ENCODE peak calls at places on chromosome 1, in nine cellular contexts. Z, L, G, Q, O, Y, B, N and D are unnamed samples.

GRCh38 chr1:206723500-206724472 is 39.1 kb downstream of the MAPKAPK2 start:
- DNase-seq in G (no peak), Q (peak; percentile 53), N (peak; percentile 79), Y (no peak), O (no peak), B (peak; percentile 70), L (no peak), Z (no peak), D (no peak)

GRCh38 chr1:20152599-20152930 is 13.4 kb downstream of the PLA2G2F start:
- DNase-seq in O (no peak), Y (no peak), L (no peak), Z (no peak), Q (no peak), N (no peak), B (no peak), G (no peak), D (no peak)

GRCh38 chr1:40530735-40531380 is 579 bp upstream of the ZNF684 start:
- DNase-seq in B (no peak), N (no peak), L (no peak), Q (no peak), Z (no peak), O (no peak), Y (no peak), G (no peak), D (no peak)

GRCh38 chr1:201074018-201074417 is 38.2 kb downstream of the CACNA1S start:
- DNase-seq in L (no peak), Y (no peak), G (no peak), Z (no peak), N (no peak), Q (no peak), B (no peak), O (no peak), D (no peak)

GRCh38 chr1:31955917-31956736 is 18.0 kb upstream of the PTP4A2 start:
- DNase-seq in N (peak; percentile 93), L (peak; percentile 70), G (no peak), B (peak; percentile 64), Q (peak; percentile 89), O (peak; percentile 81), Z (peak; percentile 78), Y (peak; percentile 70), D (peak; percentile 83)

GRCh38 chr1:159937014-159937750 is 8.2 kb downstream of the IGSF9 start:
- DNase-seq in Z (peak; percentile 85), N (no peak), L (no peak), B (no peak), O (peak; percentile 41), Q (no peak), G (no peak), Y (no peak), D (no peak)

GRCh38 chr1:180586671-180587155 is 27.9 kb downstream of the OVAAL start:
- DNase-seq in Q (no peak), G (no peak), Z (peak; percentile 40), B (peak; percentile 84), O (no peak), N (no peak), Y (no peak), L (peak; percentile 85), D (no peak)

GRCh38 chr1:84386716-84387479 is 11.4 kb upstream of the DNASE2B start:
- DNase-seq in L (no peak), O (no peak), G (no peak), N (no peak), Z (no peak), B (no peak), Q (no peak), Y (no peak), D (no peak)

GRCh38 chr1:97160796-97161195 is 439.2 kb downstream of the PTBP2 start:
- DNase-seq in G (no peak), Z (no peak), B (no peak), N (no peak), Y (no peak), L (no peak), Q (no peak), O (no peak), D (no peak)

GRCh38 chr1:50421768-50422674 is 1.2 kb downstream of the DMRTA2 start:
- DNase-seq in Q (no peak), G (no peak), B (no peak), O (no peak), L (no peak), Y (no peak), Z (no peak), N (no peak), D (no peak)

GRCh38 chr1:47431534-47431933 is 6.3 kb upstream of the FOXD2 start:
- DNase-seq in O (no peak), Y (no peak), Q (no peak), B (no peak), L (no peak), Z (no peak), G (no peak), N (no peak), D (no peak)

GRCh38 chr1:33687000-33687399 is 176.9 kb upstream of the HMGB4 start:
- DNase-seq in Z (no peak), N (no peak), Q (no peak), Y (no peak), O (no peak), G (no peak), L (no peak), B (no peak), D (no peak)

GRCh38 chr1:41822865-41823264 is 95.9 kb downstream of the HIVEP3 start:
- DNase-seq in N (no peak), Q (no peak), Y (no peak), L (no peak), O (no peak), Z (peak; percentile 64), B (no peak), G (no peak), D (no peak)

GRCh38 chr1:152162826-152163463 is 3.9 kb upstream of the RPTN start:
- DNase-seq in B (no peak), Q (no peak), L (peak; percentile 28), N (no peak), Z (no peak), G (no peak), O (no peak), Y (no peak), D (no peak)

GRCh38 chr1:51192213-51192843 is 43.7 kb upstream of the RNF11 start:
- DNase-seq in B (peak; percentile 60), Q (peak; percentile 68), G (peak; percentile 67), Z (peak; percentile 88), Y (peak; percentile 4), N (peak; percentile 80), O (peak; percentile 59), L (peak; percentile 34), D (peak; percentile 67)

GRCh38 chr1:24222008-24222407 is 34.9 kb upstream of the IFNLR1 start:
- DNase-seq in L (no peak), Q (no peak), Z (no peak), N (no peak), B (no peak), O (no peak), G (no peak), Y (no peak), D (no peak)

GRCh38 chr1:207959141-207959825 is 48.4 kb upstream of the CD34 start:
- DNase-seq in N (peak; percentile 94), B (peak; percentile 61), Y (no peak), Z (peak; percentile 59), G (peak; percentile 30), O (no peak), Q (peak; percentile 85), L (no peak), D (peak; percentile 91)

DNA sequence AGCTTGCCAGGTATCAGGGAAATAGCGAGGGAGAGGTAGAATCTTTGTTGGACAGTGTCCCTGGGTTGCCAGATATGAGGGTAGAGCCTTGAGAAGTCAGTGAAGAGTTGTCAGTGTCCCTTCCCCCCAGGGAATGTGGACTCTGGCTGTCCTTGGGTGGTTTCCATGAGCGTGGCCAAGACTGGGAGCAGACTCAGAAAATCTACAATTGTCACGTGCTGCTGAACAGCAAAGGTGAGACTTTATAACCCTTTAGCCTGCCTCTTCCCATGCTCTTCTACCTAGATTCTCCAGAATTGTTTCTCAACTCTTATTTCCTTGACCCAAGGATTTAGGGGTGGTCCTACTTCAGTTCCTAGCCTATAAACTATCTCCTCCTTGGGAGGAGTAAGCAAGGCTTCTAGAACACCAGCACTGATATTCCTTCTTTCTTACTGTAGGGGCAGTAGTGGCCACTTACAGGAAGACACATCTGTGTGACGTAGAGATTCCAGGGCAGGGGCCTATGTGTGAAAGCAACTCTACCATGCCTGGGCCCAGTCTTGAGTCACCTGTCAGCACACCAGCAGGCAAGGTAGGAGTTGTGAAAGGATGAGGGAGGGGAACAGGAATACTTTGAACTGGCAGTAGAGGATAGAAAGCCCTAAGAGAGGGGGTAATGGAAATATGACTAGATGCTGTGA is 1.6 kb downstream of the NIT1 start:
- DNase-seq in B (peak; percentile 72), O (no peak), N (peak; percentile 73), Q (no peak), G (no peak), Y (peak; percentile 35), Z (peak; percentile 47), L (no peak), D (no peak)
- H3K36me3 ChIP-seq in B (peaks cover 21% of the 10 kb centered on the region), O (no peaks in the 10 kb centered on the region), N (peaks cover 45% of the 10 kb centered on the region), Q (peaks cover 50% of the 10 kb centered on the region), G (peaks cover 46% of the 10 kb centered on the region), Y (peaks cover 41% of the 10 kb centered on the region), Z (peaks cover 11% of the 10 kb centered on the region), L (peaks cover 19% of the 10 kb centered on the region), D (peaks cover 23% of the 10 kb centered on the region)

GRCh38 chr1:215488850-215489249 is 78.3 kb upstream of the KCTD3 start:
- DNase-seq in Y (no peak), O (no peak), G (no peak), Q (no peak), N (no peak), L (no peak), B (no peak), Z (no peak), D (no peak)
- H3K4me1 ChIP-seq in Y (no peaks in the 10 kb centered on the region), O (no peaks in the 10 kb centered on the region), G (peaks cover 3% of the 10 kb centered on the region), Q (no peaks in the 10 kb centered on the region), N (no peaks in the 10 kb centered on the region), L (no peaks in the 10 kb centered on the region), B (no peaks in the 10 kb centered on the region), Z (no peaks in the 10 kb centered on the region), D (no peaks in the 10 kb centered on the region)

DNA sequence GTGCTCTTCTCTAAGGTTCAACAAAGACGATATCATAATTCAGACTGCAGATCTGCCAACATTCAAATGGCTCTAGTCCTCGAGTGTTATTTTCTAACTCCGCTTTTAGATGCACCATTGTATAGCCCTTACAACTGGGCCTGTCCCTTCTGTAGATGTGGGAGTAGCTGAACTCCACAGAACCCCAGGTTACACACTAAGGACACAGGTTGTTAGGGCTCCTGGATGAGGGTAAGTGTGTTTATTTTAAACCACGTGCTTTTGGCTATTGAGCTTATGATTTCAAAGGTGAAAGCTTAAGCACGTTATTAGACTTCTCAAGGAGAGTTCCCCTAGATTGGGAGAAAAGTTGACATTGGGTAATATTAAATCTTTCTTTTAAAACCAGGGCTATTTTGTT is 64.7 kb downstream of the MPZL1 start:
- DNase-seq in Y (no peak), Z (no peak), N (no peak), L (no peak), Q (no peak), B (no peak), G (no peak), O (no peak), D (no peak)
- H3K36me3 ChIP-seq in Y (no peaks in the 10 kb centered on the region), Z (no peaks in the 10 kb centered on the region), N (peaks cover 19% of the 10 kb centered on the region), L (peaks cover 7% of the 10 kb centered on the region), Q (peaks cover 46% of the 10 kb centered on the region), B (no peaks in the 10 kb centered on the region), G (peaks cover 25% of the 10 kb centered on the region), O (no peaks in the 10 kb centered on the region), D (peaks cover 52% of the 10 kb centered on the region)

DNA sequence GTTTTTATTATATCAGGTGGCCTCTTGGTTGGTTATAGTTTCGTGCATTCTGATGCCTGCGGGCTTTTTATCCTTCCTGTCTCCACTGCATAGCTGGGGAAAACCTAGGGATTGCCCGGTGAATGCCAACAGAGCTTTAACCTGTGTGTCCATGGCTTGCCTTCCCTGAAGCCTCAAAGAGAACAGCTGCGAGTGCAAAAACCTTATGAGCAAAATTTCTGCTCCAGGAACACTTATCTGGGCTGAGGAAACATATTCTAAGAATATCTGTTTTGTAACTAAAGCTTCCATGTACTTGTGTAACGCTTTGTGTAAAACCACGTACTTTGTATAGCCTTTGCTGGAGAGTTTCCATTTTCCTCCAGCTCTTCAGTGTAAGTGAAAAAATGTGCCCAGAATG is 7.2 kb downstream of the CNST start:
- DNase-seq in Q (no peak), B (no peak), Z (no peak), Y (no peak), N (no peak), O (no peak), G (no peak), L (no peak), D (no peak)
- H3K4me1 ChIP-seq in Q (no peaks in the 10 kb centered on the region), B (no peaks in the 10 kb centered on the region), Z (peaks cover 36% of the 10 kb centered on the region), Y (peaks cover 40% of the 10 kb centered on the region), N (peaks cover 19% of the 10 kb centered on the region), O (no peaks in the 10 kb centered on the region), G (peaks cover 2% of the 10 kb centered on the region), L (peaks cover 45% of the 10 kb centered on the region), D (no peaks in the 10 kb centered on the region)